ENCODE peak calls at places on chromosomes 11 and 22, in six cellular contexts. One of them, this sample, is unnamed.

GRCh38 chr11:76587810-76588454 is 82.6 kb downstream of the LRRC32 start:
- DNase-seq in body of pancreas: no peak
- DNase-seq in ovary: no peak
- DNase-seq in right lobe of liver: no peak
- DNase-seq in A549: no peak
- DNase-seq in heart left ventricle: no peak
- DNase-seq in this sample: no peak

GRCh38 chr11:19915808-19916207 is 203.2 kb downstream of the NAV2 start:
- DNase-seq in body of pancreas: no peak
- DNase-seq in A549: no peak
- DNase-seq in right lobe of liver: no peak
- DNase-seq in ovary: no peak
- DNase-seq in heart left ventricle: no peak
- DNase-seq in this sample: no peak

GRCh38 chr11:133441964-133442660 is 90.2 kb downstream of the OPCML start:
- DNase-seq in body of pancreas: no peak
- DNase-seq in heart left ventricle: no peak
- DNase-seq in A549: no peak
- DNase-seq in right lobe of liver: no peak
- DNase-seq in ovary: no peak
- DNase-seq in this sample: no peak

GRCh38 chr11:2342981-2343380 is 34.1 kb upstream of the CD81 start:
- DNase-seq in heart left ventricle: no peak
- DNase-seq in right lobe of liver: no peak
- DNase-seq in ovary: no peak
- DNase-seq in body of pancreas: no peak
- DNase-seq in A549: no peak
- DNase-seq in this sample: no peak

GRCh38 chr22:32204856-32205722 is at the start of gene RFPL2:
- DNase-seq in heart left ventricle: no peak
- DNase-seq in ovary: no peak
- DNase-seq in A549: peak
- DNase-seq in right lobe of liver: no peak
- DNase-seq in body of pancreas: peak
- DNase-seq in this sample: no peak

GRCh38 chr11:114163830-114164401 is 104.4 kb downstream of the ZBTB16 start:
- DNase-seq in body of pancreas: peak
- DNase-seq in heart left ventricle: no peak
- DNase-seq in A549: no peak
- DNase-seq in ovary: no peak
- DNase-seq in right lobe of liver: no peak
- DNase-seq in this sample: no peak

GRCh38 chr11:20501971-20502370 is 97.4 kb upstream of the SLC6A5 start:
- DNase-seq in heart left ventricle: no peak
- DNase-seq in ovary: no peak
- DNase-seq in right lobe of liver: no peak
- DNase-seq in A549: no peak
- DNase-seq in body of pancreas: no peak
- DNase-seq in this sample: no peak

GRCh38 chr11:1793091-1793490 is 29.4 kb upstream of the CTSD start:
- DNase-seq in A549: no peak
- DNase-seq in ovary: no peak
- DNase-seq in body of pancreas: no peak
- DNase-seq in right lobe of liver: no peak
- DNase-seq in heart left ventricle: no peak
- DNase-seq in this sample: no peak

GRCh38 chr22:44628273-44628672 is 73.7 kb upstream of the PRR5 start:
- DNase-seq in right lobe of liver: no peak
- DNase-seq in ovary: no peak
- DNase-seq in heart left ventricle: no peak
- DNase-seq in A549: no peak
- DNase-seq in body of pancreas: no peak
- DNase-seq in this sample: no peak

GRCh38 chr11:627273-627585 is 248 bp upstream of the SCT start:
- DNase-seq in ovary: no peak
- DNase-seq in A549: no peak
- DNase-seq in heart left ventricle: no peak
- DNase-seq in right lobe of liver: no peak
- DNase-seq in body of pancreas: no peak
- DNase-seq in this sample: no peak

GRCh38 chr22:42635531-42635930 is 4.9 kb downstream of the ATP5MGL start:
- DNase-seq in ovary: no peak
- DNase-seq in body of pancreas: no peak
- DNase-seq in A549: peak
- DNase-seq in heart left ventricle: no peak
- DNase-seq in right lobe of liver: no peak
- DNase-seq in this sample: no peak

GRCh38 chr11:117315285-117316196 is 515 bp downstream of the BACE1 start:
- DNase-seq in ovary: peak
- DNase-seq in heart left ventricle: peak
- DNase-seq in body of pancreas: peak
- DNase-seq in A549: no peak
- DNase-seq in right lobe of liver: no peak
- DNase-seq in this sample: no peak

GRCh38 chr11:130789241-130789640 is 127.0 kb downstream of the SNX19 start:
- DNase-seq in A549: no peak
- DNase-seq in ovary: no peak
- DNase-seq in right lobe of liver: no peak
- DNase-seq in heart left ventricle: no peak
- DNase-seq in body of pancreas: no peak
- DNase-seq in this sample: no peak

GRCh38 chr11:30459821-30460220 is 126.3 kb downstream of the MPPED2 start:
- DNase-seq in A549: no peak
- DNase-seq in heart left ventricle: no peak
- DNase-seq in body of pancreas: no peak
- DNase-seq in ovary: no peak
- DNase-seq in right lobe of liver: no peak
- DNase-seq in this sample: no peak

GRCh38 chr11:1036303-1036923 is at the start of gene MUC6:
- DNase-seq in A549: no peak
- DNase-seq in body of pancreas: peak
- DNase-seq in right lobe of liver: no peak
- DNase-seq in ovary: no peak
- DNase-seq in heart left ventricle: no peak
- DNase-seq in this sample: no peak

GRCh38 chr22:37804886-37805857 is 2.6 kb upstream of the GCAT start:
- DNase-seq in heart left ventricle: peak
- DNase-seq in body of pancreas: peak
- DNase-seq in A549: peak
- DNase-seq in right lobe of liver: peak
- DNase-seq in ovary: peak
- DNase-seq in this sample: no peak

GRCh38 chr11:12411806-12412727 is 34.7 kb downstream of the PARVA start:
- DNase-seq in body of pancreas: peak
- DNase-seq in A549: peak
- DNase-seq in heart left ventricle: no peak
- DNase-seq in right lobe of liver: no peak
- DNase-seq in ovary: peak
- DNase-seq in this sample: no peak

GRCh38 chr11:923691-924405 is 1.8 kb upstream of the AP2A2 start:
- DNase-seq in right lobe of liver: no peak
- DNase-seq in body of pancreas: no peak
- DNase-seq in heart left ventricle: peak
- DNase-seq in A549: no peak
- DNase-seq in ovary: no peak
- DNase-seq in this sample: no peak

GRCh38 chr11:117220568-117220967 is 11.3 kb downstream of the PCSK7 start:
- DNase-seq in A549: no peak
- DNase-seq in right lobe of liver: no peak
- DNase-seq in ovary: peak
- DNase-seq in heart left ventricle: peak
- DNase-seq in body of pancreas: peak
- DNase-seq in this sample: no peak

GRCh38 chr11:95776859-95777258 is 12.7 kb downstream of the FAM76B start:
- DNase-seq in right lobe of liver: no peak
- DNase-seq in ovary: no peak
- DNase-seq in body of pancreas: no peak
- DNase-seq in A549: no peak
- DNase-seq in heart left ventricle: no peak
- DNase-seq in this sample: no peak

GRCh38 chr11:69848196-69848595 is 29.0 kb upstream of the FGF3 start:
- DNase-seq in ovary: no peak
- DNase-seq in right lobe of liver: no peak
- DNase-seq in heart left ventricle: no peak
- DNase-seq in body of pancreas: no peak
- DNase-seq in A549: no peak
- DNase-seq in this sample: no peak

GRCh38 chr11:131246589-131247164 is 123.7 kb upstream of the NTM start:
- DNase-seq in body of pancreas: peak
- DNase-seq in A549: no peak
- DNase-seq in right lobe of liver: no peak
- DNase-seq in heart left ventricle: no peak
- DNase-seq in ovary: no peak
- DNase-seq in this sample: no peak

GRCh38 chr11:108672113-108672512 is 7.2 kb downstream of the DDX10 start:
- DNase-seq in body of pancreas: no peak
- DNase-seq in ovary: no peak
- DNase-seq in heart left ventricle: no peak
- DNase-seq in A549: no peak
- DNase-seq in right lobe of liver: no peak
- DNase-seq in this sample: no peak

GRCh38 chr22:11066458-11067285 is 4461.3 kb upstream of the OR11H1 start:
- DNase-seq in right lobe of liver: peak
- DNase-seq in ovary: no peak
- DNase-seq in heart left ventricle: peak
- DNase-seq in A549: no peak
- DNase-seq in body of pancreas: no peak
- DNase-seq in this sample: peak

GRCh38 chr11:7020183-7020917 is at the start of the genes NLRP14 and ZNF214:
- DNase-seq in body of pancreas: peak
- DNase-seq in A549: peak
- DNase-seq in right lobe of liver: peak
- DNase-seq in heart left ventricle: peak
- DNase-seq in ovary: peak
- DNase-seq in this sample: no peak

GRCh38 chr11:42237701-42238235 is 778.3 kb upstream of the LRRC4C start:
- DNase-seq in A549: no peak
- DNase-seq in body of pancreas: no peak
- DNase-seq in right lobe of liver: no peak
- DNase-seq in ovary: no peak
- DNase-seq in heart left ventricle: no peak
- DNase-seq in this sample: no peak

DNA sequence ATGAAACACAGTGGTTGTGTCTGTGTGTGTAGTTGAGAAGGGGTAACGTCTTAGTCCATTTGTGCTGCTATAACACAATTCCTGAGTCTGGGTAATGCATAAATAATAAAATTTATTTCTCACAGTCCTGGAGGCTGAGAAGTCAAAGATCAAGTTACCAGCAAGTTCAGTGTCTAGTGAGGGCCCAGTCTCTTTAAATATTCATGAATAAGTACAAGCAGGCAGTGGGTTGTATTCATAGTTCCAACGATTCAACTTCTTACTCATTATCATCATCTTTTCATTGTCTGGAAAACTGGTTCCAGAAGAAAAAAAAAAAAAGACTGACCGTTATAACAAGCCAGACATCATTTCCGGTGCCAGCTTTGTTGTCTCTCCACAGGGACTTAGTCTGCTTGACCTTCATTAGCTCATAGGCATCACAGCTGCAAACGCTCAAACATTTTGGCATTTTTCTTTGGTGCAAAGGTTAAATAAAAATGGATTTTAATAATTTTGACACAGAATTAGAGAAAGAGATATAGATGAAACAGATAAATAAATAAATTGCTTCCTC is 1297.5 kb downstream of the LRRC4C start:
- DNase-seq in right lobe of liver: no peak
- DNase-seq in A549: no peak
- DNase-seq in heart left ventricle: no peak
- DNase-seq in ovary: no peak
- DNase-seq in body of pancreas: no peak
- DNase-seq in this sample: no peak
- H3K4me3 ChIP-seq in right lobe of liver: no peak
- H3K4me3 ChIP-seq in A549: no peak
- H3K4me3 ChIP-seq in heart left ventricle: no peak
- H3K4me3 ChIP-seq in ovary: no peak
- H3K4me3 ChIP-seq in body of pancreas: no peak
- H3K4me3 ChIP-seq in this sample: no peak

GRCh38 chr22:36722055-36722454 is 18.5 kb upstream of the CACNG2 start:
- DNase-seq in ovary: no peak
- DNase-seq in right lobe of liver: no peak
- DNase-seq in heart left ventricle: no peak
- DNase-seq in body of pancreas: no peak
- DNase-seq in A549: no peak
- DNase-seq in this sample: no peak
- TF ChIP-seq POLR2A in ovary: no peak
- TF ChIP-seq POLR2A in right lobe of liver: no peak
- TF ChIP-seq POLR2A in heart left ventricle: no peak
- TF ChIP-seq POLR2A in body of pancreas: no peak
- TF ChIP-seq POLR2A in A549: no peak
- TF ChIP-seq POLR2A in this sample: no peak

DNA sequence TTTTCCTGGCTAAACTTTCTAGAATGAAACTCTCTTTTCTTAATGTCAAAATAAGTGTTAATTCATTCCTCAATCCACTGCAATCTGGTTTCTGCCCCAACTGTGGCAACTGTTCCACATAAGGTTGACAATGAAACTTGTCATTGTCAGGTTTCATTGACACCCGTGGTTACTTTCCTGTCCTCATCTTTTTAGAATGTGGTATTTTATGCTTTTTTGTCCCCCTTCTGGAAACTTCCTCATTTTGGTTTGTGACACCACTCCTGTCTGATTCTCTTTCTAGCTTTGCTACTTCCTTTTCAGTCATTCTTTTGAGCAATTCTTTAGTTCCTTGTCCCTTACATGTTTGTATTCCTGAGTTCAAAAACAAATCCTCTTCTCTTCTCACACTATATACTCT is 7.5 kb upstream of the PDE3B start:
- DNase-seq in A549: no peak
- DNase-seq in ovary: no peak
- DNase-seq in right lobe of liver: no peak
- DNase-seq in body of pancreas: no peak
- DNase-seq in heart left ventricle: no peak
- DNase-seq in this sample: no peak
- H3K4me3 ChIP-seq in A549: no peak
- H3K4me3 ChIP-seq in ovary: no peak
- H3K4me3 ChIP-seq in right lobe of liver: no peak
- H3K4me3 ChIP-seq in body of pancreas: no peak
- H3K4me3 ChIP-seq in heart left ventricle: no peak
- H3K4me3 ChIP-seq in this sample: no peak

DNA sequence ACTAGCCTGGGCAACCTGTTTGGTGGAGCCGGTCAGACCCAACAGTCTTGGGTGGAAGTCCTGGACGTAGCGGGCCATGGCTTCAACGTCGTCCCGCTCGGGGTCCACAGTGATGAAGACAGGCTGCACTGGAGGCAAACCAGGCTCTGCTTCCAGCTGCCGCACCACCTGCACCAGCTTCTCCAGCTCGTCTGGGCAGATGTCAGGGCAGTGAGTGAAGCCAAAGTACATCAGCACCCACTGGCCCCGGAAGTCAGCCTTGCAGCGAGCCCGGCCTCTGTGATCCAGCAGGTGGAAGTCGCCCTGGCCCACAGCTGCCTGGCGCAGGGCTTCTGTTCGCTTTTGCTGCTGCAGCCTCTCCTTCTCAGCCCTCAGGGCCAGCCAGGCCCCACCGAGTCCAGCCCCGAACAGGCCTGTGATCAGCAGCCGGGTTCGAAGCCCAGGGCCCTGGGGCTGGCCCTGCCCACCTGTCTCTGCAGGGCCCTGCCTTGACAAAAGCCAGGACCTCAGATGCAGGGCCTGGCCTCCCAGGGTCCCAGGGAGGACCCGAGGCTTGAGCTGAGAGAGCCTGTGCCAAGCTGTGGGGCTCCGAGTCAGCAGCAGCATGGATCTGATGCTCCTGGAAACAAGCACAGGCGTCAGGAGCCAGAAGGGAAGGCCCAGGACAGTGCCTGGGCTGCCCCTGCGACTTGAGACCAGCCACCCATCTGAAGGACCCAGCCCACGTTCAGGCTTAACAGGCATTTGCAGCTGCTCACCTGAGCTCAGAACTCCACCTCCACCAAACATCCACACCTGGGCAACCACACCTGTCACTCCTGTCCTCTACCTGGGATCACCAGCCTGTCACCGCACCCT is 1.4 kb downstream of the SCO2 start:
- DNase-seq in heart left ventricle: peak
- DNase-seq in right lobe of liver: peak
- DNase-seq in ovary: no peak
- DNase-seq in body of pancreas: no peak
- DNase-seq in A549: no peak
- DNase-seq in this sample: no peak
- TF ChIP-seq POLR2A in heart left ventricle: no peak
- TF ChIP-seq POLR2A in right lobe of liver: no peak
- TF ChIP-seq POLR2A in ovary: no peak
- TF ChIP-seq POLR2A in body of pancreas: no peak
- TF ChIP-seq POLR2A in A549: no peak
- TF ChIP-seq POLR2A in this sample: no peak